ENCODE peak calls at places on chromosome 17, in eight cellular contexts. W, R, Y, N, O, L, H and E are unnamed samples.

GRCh38 chr17:16349461-16349860 is 3.8 kb downstream of the CENPV start:
- DNase-seq in W (no peak), R (no peak), Y (no peak), N (no peak), O (no peak), L (no peak), H (no peak), E (no peak)

GRCh38 chr17:73465851-73466250 is 154.1 kb upstream of the CDC42EP4 start:
- DNase-seq in W (no peak), R (no peak), Y (no peak), N (no peak), O (no peak), L (no peak), H (no peak), E (no peak)

GRCh38 chr17:76781056-76781982 is 43.4 kb downstream of the MFSD11 start:
- DNase-seq in W (no peak), R (peak), Y (no peak), N (no peak), O (no peak), L (no peak), H (no peak), E (no peak)

GRCh38 chr17:41777157-41777578 is 9.3 kb downstream of the JUP start:
- DNase-seq in W (peak), R (peak), Y (no peak), N (no peak), O (no peak), L (no peak), H (peak), E (no peak)

GRCh38 chr17:70375406-70375805 is 206.1 kb downstream of the KCNJ2 start:
- DNase-seq in W (no peak), R (no peak), Y (no peak), N (no peak), O (no peak), L (no peak), H (no peak), E (no peak)

GRCh38 chr17:19306160-19307111 is 56.1 kb downstream of the B9D1 start:
- DNase-seq in W (no peak), R (no peak), Y (no peak), N (no peak), O (no peak), L (no peak), H (no peak), E (no peak)

GRCh38 chr17:46013502-46014165 is 14.6 kb downstream of the STH start:
- DNase-seq in W (no peak), R (no peak), Y (no peak), N (no peak), O (no peak), L (peak), H (no peak), E (no peak)

GRCh38 chr17:52064791-52065211 is 93.7 kb downstream of the CA10 start:
- DNase-seq in W (no peak), R (no peak), Y (no peak), N (no peak), O (no peak), L (no peak), H (no peak), E (no peak)

GRCh38 chr17:18961634-18962493 is 9.9 kb downstream of the SLC5A10 start:
- DNase-seq in W (no peak), R (no peak), Y (no peak), N (no peak), O (no peak), L (peak), H (peak), E (no peak)

GRCh38 chr17:77366558-77367245 is 225.9 kb downstream of the SEC14L1 start:
- DNase-seq in W (peak), R (no peak), Y (no peak), N (no peak), O (no peak), L (peak), H (peak), E (no peak)

GRCh38 chr17:48505788-48506187 is 25.0 kb downstream of the HOXB1 start:
- DNase-seq in W (no peak), R (peak), Y (no peak), N (peak), O (no peak), L (peak), H (no peak), E (no peak)

GRCh38 chr17:4332296-4332970 is 34.0 kb downstream of the UBE2G1 start:
- DNase-seq in W (no peak), R (no peak), Y (no peak), N (no peak), O (no peak), L (peak), H (no peak), E (no peak)

GRCh38 chr17:83196088-83196765 is 116.8 kb downstream of the METRNL start:
- DNase-seq in W (peak), R (no peak), Y (no peak), N (no peak), O (no peak), L (peak), H (peak), E (no peak)

GRCh38 chr17:205176-205538 is 23.7 kb upstream of the DOC2B start:
- DNase-seq in W (no peak), R (no peak), Y (no peak), N (no peak), O (no peak), L (no peak), H (no peak), E (no peak)

GRCh38 chr17:48843172-48843900 is 12.5 kb downstream of the CALCOCO2 start:
- DNase-seq in W (no peak), R (no peak), Y (no peak), N (no peak), O (no peak), L (peak), H (no peak), E (no peak)

GRCh38 chr17:38443356-38444026 is 15.2 kb downstream of the ARHGAP23 start:
- DNase-seq in W (no peak), R (no peak), Y (no peak), N (no peak), O (no peak), L (no peak), H (no peak), E (no peak)

GRCh38 chr17:66548158-66548557 is 245.7 kb downstream of the PRKCA start:
- DNase-seq in W (no peak), R (no peak), Y (no peak), N (no peak), O (no peak), L (no peak), H (no peak), E (no peak)

GRCh38 chr17:2853111-2853721 is 57.0 kb downstream of the RAP1GAP2 start:
- DNase-seq in W (peak), R (peak), Y (peak), N (no peak), O (peak), L (peak), H (peak), E (peak)

GRCh38 chr17:75693500-75694481 is 26.7 kb downstream of the SAP30BP start:
- DNase-seq in W (peak), R (peak), Y (peak), N (peak), O (peak), L (peak), H (peak), E (no peak)

GRCh38 chr17:57424777-57425188 is 168.5 kb downstream of the MSI2 start:
- DNase-seq in W (no peak), R (no peak), Y (no peak), N (peak), O (no peak), L (peak), H (no peak), E (no peak)

GRCh38 chr17:7993972-7994589 is 8.3 kb upstream of the GUCY2D start:
- DNase-seq in W (no peak), R (no peak), Y (no peak), N (no peak), O (no peak), L (no peak), H (no peak), E (no peak)

GRCh38 chr17:62017912-62018311 is 47.2 kb downstream of the MED13 start:
- DNase-seq in W (no peak), R (no peak), Y (no peak), N (no peak), O (no peak), L (peak), H (no peak), E (no peak)

GRCh38 chr17:50047488-50048126 is 8.3 kb upstream of the ITGA3 start:
- DNase-seq in W (no peak), R (no peak), Y (no peak), N (no peak), O (peak), L (peak), H (no peak), E (no peak)

GRCh38 chr17:36717088-36717487 is 115.7 kb downstream of the MRM1 start:
- DNase-seq in W (no peak), R (no peak), Y (no peak), N (no peak), O (no peak), L (no peak), H (no peak), E (no peak)

GRCh38 chr17:48492401-48493298 is 38.2 kb downstream of the HOXB1 start:
- DNase-seq in W (peak), R (peak), Y (peak), N (no peak), O (peak), L (peak), H (peak), E (peak)

GRCh38 chr17:18257268-18257681 is 1.3 kb downstream of the FLII start:
- DNase-seq in W (no peak), R (no peak), Y (no peak), N (no peak), O (no peak), L (no peak), H (peak), E (no peak)

GRCh38 chr17:45783593-45784292 is 377 bp upstream of the CRHR1 start:
- DNase-seq in W (peak), R (peak), Y (peak), N (no peak), O (no peak), L (no peak), H (no peak), E (no peak)

GRCh38 chr17:10787306-10788020 is 16.4 kb downstream of the TMEM238L start:
- DNase-seq in W (no peak), R (no peak), Y (no peak), N (no peak), O (no peak), L (no peak), H (no peak), E (no peak)

GRCh38 chr17:10792156-10792555 is 11.7 kb downstream of the TMEM238L start:
- DNase-seq in W (no peak), R (no peak), Y (no peak), N (no peak), O (no peak), L (no peak), H (no peak), E (no peak)

GRCh38 chr17:10793256-10793655 is 10.6 kb downstream of the TMEM238L start:
- DNase-seq in W (no peak), R (no peak), Y (no peak), N (no peak), O (no peak), L (no peak), H (no peak), E (no peak)

GRCh38 chr17:10790491-10791401 is 13.2 kb downstream of the TMEM238L start:
- DNase-seq in W (no peak), R (no peak), Y (peak), N (no peak), O (no peak), L (no peak), H (peak), E (no peak)

DNA sequence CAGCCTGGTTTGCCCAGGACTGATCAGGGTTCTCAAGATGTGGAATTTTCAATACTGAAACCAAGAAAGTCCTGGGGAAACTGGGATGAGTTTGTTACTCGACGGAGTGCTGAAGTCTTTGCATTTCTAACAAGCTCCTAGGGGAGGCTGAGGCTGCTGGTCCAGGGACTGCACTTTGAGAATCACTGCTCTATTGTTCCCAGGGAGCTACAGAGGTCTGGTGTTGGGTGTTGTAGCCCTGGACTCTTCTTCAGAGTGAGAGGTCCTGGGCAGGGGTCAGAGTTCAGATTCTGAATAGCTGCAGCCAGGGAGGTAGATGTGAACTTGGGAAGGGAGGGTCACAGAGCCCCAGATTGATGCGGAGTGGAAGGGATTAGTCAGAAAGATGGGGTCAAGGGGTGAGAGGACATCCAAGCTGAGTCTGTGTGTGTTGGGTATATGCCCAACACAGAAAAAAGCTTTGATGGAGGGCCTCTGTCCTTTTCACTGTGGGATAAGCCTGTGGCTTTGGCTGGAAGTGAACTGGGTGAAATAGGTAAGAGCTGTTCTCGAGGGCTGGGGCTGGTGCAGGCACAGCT is 14.1 kb downstream of the TMEM238L start:
- DNase-seq in W (no peak), R (no peak), Y (no peak), N (no peak), O (no peak), L (no peak), H (no peak), E (no peak)
- TF ChIP-seq CTCF in W (no peak), R (no peak), Y (no peak), N (no peak), O (no peak), L (no peak), H (no peak), E (no peak)

DNA sequence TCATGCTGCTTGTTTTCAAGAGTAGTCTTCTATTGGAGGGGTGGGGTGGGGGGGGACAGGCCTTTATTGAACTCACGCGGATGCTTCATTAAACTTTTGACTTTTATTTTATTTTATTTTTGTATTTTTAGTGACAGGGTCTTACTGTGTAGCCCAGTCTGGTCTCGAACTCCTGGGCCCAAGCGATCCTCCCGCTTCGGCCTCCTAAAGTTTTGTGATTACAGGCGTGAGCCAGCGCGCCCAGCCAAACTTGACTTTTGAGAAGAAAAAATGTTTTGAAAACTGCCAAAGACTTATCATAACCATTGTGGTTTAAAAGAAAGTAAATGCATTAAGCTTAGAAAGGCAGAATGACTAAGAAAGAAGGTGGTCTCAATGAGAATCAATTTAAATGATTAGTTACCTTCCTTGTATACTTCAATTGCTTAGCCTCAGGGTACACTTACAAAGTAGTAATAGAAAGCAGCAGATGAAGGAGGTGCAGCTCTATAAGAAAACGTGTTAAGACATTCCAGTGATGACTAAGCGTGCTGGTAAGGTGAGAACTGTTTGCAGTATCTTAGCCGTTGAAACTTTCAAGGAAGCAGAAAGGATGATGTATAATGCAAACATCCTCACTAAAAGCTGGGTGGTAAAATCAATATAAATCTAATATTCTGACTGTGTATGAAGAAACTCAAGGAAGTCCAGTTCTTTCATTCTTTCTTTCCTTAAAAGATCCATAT is 1.2 kb downstream of the AP2B1 start:
- DNase-seq in W (no peak), R (no peak), Y (no peak), N (peak), O (no peak), L (peak), H (no peak), E (no peak)
- H3K27ac ChIP-seq in W (peak), R (no peak), Y (no peak), N (peak), O (no peak), L (peak), H (no peak), E (no peak)

DNA sequence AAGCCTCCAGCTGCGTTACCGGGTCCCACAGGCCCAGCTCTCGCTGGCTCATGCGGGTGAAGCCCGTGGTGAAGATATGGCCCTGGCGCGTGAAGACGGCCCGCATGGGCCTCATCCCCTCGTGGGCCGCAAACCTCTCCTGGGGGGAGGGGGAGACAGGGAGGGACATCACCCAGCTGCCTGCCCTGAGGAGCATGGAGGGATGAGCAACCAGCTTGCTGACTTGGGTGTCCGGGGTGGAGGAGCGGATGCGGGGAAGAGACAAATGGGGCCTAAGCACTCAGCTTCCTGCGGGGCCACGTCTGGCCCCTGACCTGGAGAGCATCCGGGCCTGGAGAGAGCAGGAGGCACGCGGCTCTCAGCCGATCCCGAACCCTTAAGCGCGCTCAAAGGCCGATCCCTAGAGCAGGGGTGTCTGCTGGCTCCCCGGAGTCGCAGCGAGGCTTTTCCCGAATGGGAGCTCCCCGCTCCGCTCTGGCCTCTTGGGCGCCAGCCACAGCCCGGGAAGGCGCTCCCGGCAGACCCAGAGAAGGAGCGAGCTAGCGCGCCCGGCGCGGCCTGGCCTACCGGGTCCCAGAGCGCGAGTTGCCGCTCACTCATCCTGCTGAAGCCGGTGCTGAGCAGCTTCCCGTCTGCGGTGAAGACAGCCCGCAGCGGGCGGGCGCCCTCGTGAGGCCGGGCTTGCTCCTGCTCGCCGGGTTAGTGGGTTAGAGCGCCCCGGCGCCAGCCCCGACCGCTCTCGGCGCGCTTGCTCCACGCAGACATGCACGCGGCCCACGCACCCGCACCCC is 5.0 kb downstream of the CORO6 start:
- DNase-seq in W (peak), R (peak), Y (peak), N (peak), O (peak), L (peak), H (peak), E (no peak)
- TF ChIP-seq CTCF in W (peak), R (peak), Y (peak), N (peak), O (peak), L (peak), H (peak), E (peak)

DNA sequence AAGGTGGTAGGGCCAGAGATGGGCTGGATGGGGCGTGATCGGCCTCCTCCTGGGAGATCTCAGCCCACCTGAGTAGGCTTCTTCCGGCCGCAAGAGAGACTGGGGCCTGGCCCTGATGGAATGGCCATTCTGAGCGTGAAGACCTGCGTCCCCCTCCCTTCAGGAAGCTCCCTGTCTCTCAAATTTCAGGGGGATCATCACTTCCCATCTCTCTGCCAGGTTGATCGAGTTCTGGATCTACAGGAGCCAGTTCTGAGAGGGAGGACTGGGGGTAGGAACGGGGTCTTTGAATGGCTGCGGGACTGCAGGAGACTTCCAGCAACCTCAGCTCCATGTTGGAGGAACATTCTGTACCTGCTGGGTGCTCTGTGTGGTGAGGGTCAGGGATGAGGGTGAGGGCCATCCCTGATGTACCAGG is 9.3 kb upstream of the GSDMA start:
- DNase-seq in W (no peak), R (no peak), Y (no peak), N (no peak), O (no peak), L (no peak), H (no peak), E (no peak)
- H3K27ac ChIP-seq in W (peak), R (no peak), Y (peak), N (peak), O (peak), L (peak), H (peak), E (peak)

DNA sequence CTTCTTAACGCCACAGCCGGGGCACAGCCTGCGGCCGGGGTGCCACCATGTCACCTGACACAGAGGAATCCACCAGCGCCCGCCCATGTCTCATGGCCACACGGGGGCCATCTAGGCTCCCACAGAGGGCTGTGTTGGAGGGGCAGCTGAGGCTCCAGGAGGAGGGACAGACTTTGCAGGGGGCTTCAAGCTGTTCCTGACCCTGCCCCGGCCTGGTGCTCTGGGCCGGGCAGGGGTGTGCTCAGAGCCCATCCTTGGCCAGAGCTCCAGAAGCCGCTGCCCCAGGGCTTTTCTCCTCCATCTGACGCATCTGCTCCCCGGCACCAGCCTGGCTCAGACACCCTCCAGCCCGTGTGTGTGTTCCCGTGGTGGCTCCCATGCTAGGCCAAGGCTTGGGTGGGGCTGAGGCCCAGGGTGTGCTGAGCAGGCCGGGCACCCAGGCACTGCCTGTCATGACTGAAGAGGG is 7.8 kb upstream of the SLC38A10 start:
- DNase-seq in W (peak), R (no peak), Y (no peak), N (no peak), O (no peak), L (no peak), H (peak), E (no peak)
- TF ChIP-seq CTCF in W (peak), R (no peak), Y (no peak), N (peak), O (no peak), L (no peak), H (no peak), E (no peak)